ENCODE peak calls at places on chromosomes 2 and 18, in eight cellular contexts. H, O, S, G, T, Y, X and R are unnamed samples.

GRCh38 chr2:105766300-105766866 is 21.7 kb downstream of the NCK2 start:
- DNase-seq in H (no peak), O (no peak), S (no peak), G (no peak), T (no peak), Y (no peak), X (no peak), R (no peak)

GRCh38 chr18:55552498-55553189 is 35.3 kb downstream of the TCF4 start:
- DNase-seq in H (no peak), O (no peak), S (no peak), G (no peak), T (no peak), Y (no peak), X (no peak), R (no peak)

GRCh38 chr2:61855178-61855523 is 1.3 kb upstream of the FAM161A start:
- DNase-seq in H (peak; percentile 67), O (no peak), S (no peak), G (peak; percentile 52), T (no peak), Y (peak; percentile 10), X (peak; percentile 30), R (no peak)

GRCh38 chr2:128313076-128313836 is 5.4 kb downstream of the HS6ST1 start:
- DNase-seq in H (peak; percentile 39), O (no peak), S (no peak), G (peak; percentile 18), T (peak; percentile 39), Y (peak; percentile 64), X (no peak), R (no peak)

GRCh38 chr2:45882707-45883106 is 231.2 kb downstream of the PRKCE start:
- DNase-seq in H (no peak), O (no peak), S (no peak), G (no peak), T (no peak), Y (peak; percentile 63), X (no peak), R (no peak)

GRCh38 chr2:105336786-105337121 is 586 bp upstream of the C2orf49 start:
- DNase-seq in H (no peak), O (no peak), S (no peak), G (no peak), T (no peak), Y (no peak), X (no peak), R (no peak)

GRCh38 chr2:230866704-230867561 is 2.2 kb downstream of the ITM2C start:
- DNase-seq in H (no peak), O (no peak), S (no peak), G (no peak), T (peak; percentile 74), Y (peak; percentile 7), X (no peak), R (peak; percentile 59)

GRCh38 chr2:219495531-219496122 is 3.1 kb upstream of the GMPPA start:
- DNase-seq in H (peak; percentile 53), O (no peak), S (peak; percentile 80), G (no peak), T (peak; percentile 8), Y (peak; percentile 67), X (peak; percentile 82), R (peak; percentile 47)

GRCh38 chr2:235740821-235741220 is 247.0 kb downstream of the AGAP1 start:
- DNase-seq in H (peak; percentile 26), O (no peak), S (no peak), G (peak; percentile 23), T (no peak), Y (no peak), X (peak; percentile 21), R (no peak)

GRCh38 chr18:28854964-28855363 is 678.0 kb upstream of the CDH2 start:
- DNase-seq in H (no peak), O (no peak), S (no peak), G (peak; percentile 10), T (no peak), Y (peak; percentile 27), X (peak; percentile 45), R (no peak)

GRCh38 chr18:9854801-9855676 is 30.7 kb upstream of the TXNDC2 start:
- DNase-seq in H (no peak), O (no peak), S (no peak), G (no peak), T (no peak), Y (peak; percentile 19), X (peak; percentile 94), R (no peak)

GRCh38 chr2:75627902-75628504 is 18.6 kb upstream of the MRPL19 start:
- DNase-seq in H (peak; percentile 84), O (peak; percentile 10), S (peak; percentile 32), G (peak; percentile 85), T (peak; percentile 50), Y (peak; percentile 79), X (peak; percentile 91), R (peak; percentile 37)

GRCh38 chr2:32712870-32713269 is 85.0 kb downstream of the TTC27 start:
- DNase-seq in H (no peak), O (no peak), S (no peak), G (no peak), T (no peak), Y (peak; percentile 54), X (peak; percentile 24), R (no peak)

GRCh38 chr2:29187926-29188325 is 72.7 kb downstream of the CLIP4 start:
- DNase-seq in H (peak; percentile 29), O (no peak), S (no peak), G (peak; percentile 32), T (no peak), Y (peak; percentile 56), X (no peak), R (no peak)

GRCh38 chr18:8996771-8997432 is 105.6 kb upstream of the NDUFV2 start:
- DNase-seq in H (no peak), O (no peak), S (no peak), G (no peak), T (no peak), Y (peak; percentile 54), X (peak; percentile 32), R (no peak)

GRCh38 chr2:188734688-188735087 is 239.5 kb upstream of the COL3A1 start:
- DNase-seq in H (no peak), O (no peak), S (no peak), G (no peak), T (no peak), Y (peak; percentile 8), X (no peak), R (no peak)

GRCh38 chr18:5518179-5518770 is 25.5 kb downstream of the EPB41L3 start:
- DNase-seq in H (no peak), O (no peak), S (no peak), G (no peak), T (no peak), Y (no peak), X (peak; percentile 88), R (no peak)

GRCh38 chr2:10678225-10678624 is 11.6 kb downstream of the NOL10 start:
- DNase-seq in H (no peak), O (no peak), S (no peak), G (no peak), T (no peak), Y (no peak), X (peak; percentile 11), R (no peak)

GRCh38 chr2:235605306-235605998 is 111.6 kb downstream of the AGAP1 start:
- DNase-seq in H (no peak), O (no peak), S (no peak), G (peak; percentile 89), T (no peak), Y (peak; percentile 99), X (peak; percentile 99), R (no peak)

GRCh38 chr2:127174176-127174575 is 45.9 kb downstream of the CYP27C1 start:
- DNase-seq in H (peak; percentile 44), O (no peak), S (peak; percentile 36), G (peak; percentile 44), T (no peak), Y (peak; percentile 66), X (peak; percentile 74), R (no peak)

GRCh38 chr2:54773838-54774237 is 50.4 kb downstream of the EML6 start:
- DNase-seq in H (peak; percentile 36), O (no peak), S (no peak), G (peak; percentile 59), T (no peak), Y (peak; percentile 20), X (peak; percentile 11), R (no peak)

GRCh38 chr2:39693275-39693674 is 27.6 kb downstream of the TMEM178A start:
- DNase-seq in H (no peak), O (no peak), S (no peak), G (no peak), T (no peak), Y (no peak), X (no peak), R (no peak)

GRCh38 chr2:79860233-79861058 is 347.6 kb downstream of the CTNNA2 start:
- DNase-seq in H (peak; percentile 47), O (no peak), S (no peak), G (peak; percentile 39), T (no peak), Y (peak; percentile 39), X (peak; percentile 39), R (no peak)

GRCh38 chr2:23637011-23637778 is 252.2 kb downstream of the KLHL29 start:
- DNase-seq in H (no peak), O (no peak), S (no peak), G (peak; percentile 11), T (no peak), Y (peak; percentile 67), X (peak; percentile 63), R (no peak)

GRCh38 chr2:51013060-51013746 is 18.7 kb downstream of the NRXN1 start:
- DNase-seq in H (peak; percentile 9), O (no peak), S (no peak), G (no peak), T (no peak), Y (no peak), X (peak; percentile 14), R (no peak)